ENCODE peak calls at places on chromosomes 7 and 10, in ten cellular contexts. E is neural progenitor cell; K is stimulated activated CD8-positive, alpha-beta memory T cell treated with anti-CD3 and anti-CD28 coated beads, Interleukin-15, amount 100 ng/mL, for 1 hour; Y is tibial artery; J is NCI-H446 treated with DMSO at 0.1 percent for 48 hours; S is stimulated activated naive B cell treated with anti-CD40 and anti-IgM and Interleukin-4, amounts not matched to agents 10 μg/mL and 1 μg/mL and 100 μg/mL, for 72 hours; Q is psoas muscle; V is NCI-H345; F is cardiac fibroblast; H is C1 segment of cervical spinal cord. M is an unnamed sample.

GRCh38 chr7:133695976-133696531 is 431.1 kb upstream of the LRGUK start:
- DNase-seq in H (no peak), Y (no peak), K (no peak), J (no peak), E (peak), Q (no peak), S (no peak), V (peak), F (no peak), M (no peak)

GRCh38 chr10:119525116-119525515 is 17.4 kb downstream of the RGS10 start:
- DNase-seq in Q (no peak), S (no peak), F (no peak), H (no peak), Y (no peak), V (no peak), J (no peak), E (no peak), K (no peak), M (no peak)

GRCh38 chr7:130441408-130441854 is 615 bp upstream of the CEP41 start:
- DNase-seq in E (peak), F (no peak), H (no peak), Y (no peak), Q (no peak), K (no peak), J (no peak), V (peak), S (no peak), M (no peak)

GRCh38 chr7:18978108-18978495 is 139.3 kb downstream of the TWIST1 start:
- DNase-seq in K (no peak), H (no peak), E (no peak), Q (no peak), F (peak), V (no peak), S (no peak), Y (no peak), J (peak), M (no peak)

GRCh38 chr10:124600051-124600880 is 138.6 kb downstream of the LHPP start:
- DNase-seq in V (no peak), J (no peak), E (no peak), H (no peak), K (no peak), Q (peak), Y (no peak), S (no peak), F (no peak), M (no peak)

GRCh38 chr10:28678687-28679457 is 1.6 kb downstream of the BAMBI start:
- DNase-seq in H (peak), Q (no peak), E (peak), J (no peak), S (no peak), F (no peak), K (no peak), Y (no peak), V (peak), M (no peak)

GRCh38 chr7:64098-64521 is 128.3 kb upstream of the FAM20C start:
- DNase-seq in Y (peak), V (peak), H (peak), E (peak), S (no peak), K (no peak), Q (peak), F (peak), J (no peak), M (peak)

GRCh38 chr7:98287486-98287959 is 6.0 kb downstream of the BRI3 start:
- DNase-seq in H (no peak), S (no peak), Q (no peak), E (no peak), J (no peak), F (no peak), K (no peak), V (peak), Y (no peak), M (no peak)

GRCh38 chr10:3421537-3422257 is 249.1 kb upstream of the PITRM1 start:
- DNase-seq in E (no peak), H (no peak), S (no peak), J (no peak), Q (no peak), V (no peak), F (no peak), Y (no peak), K (no peak), M (no peak)

GRCh38 chr7:66735154-66735553 is 5.4 kb upstream of the RABGEF1 start:
- DNase-seq in J (no peak), V (no peak), S (no peak), E (no peak), F (no peak), Y (no peak), Q (no peak), H (no peak), K (no peak), M (no peak)

GRCh38 chr10:110495731-110496552 is 1.8 kb upstream of the DUSP5 start:
- DNase-seq in K (no peak), J (no peak), V (no peak), F (peak), H (no peak), E (peak), Q (peak), S (no peak), Y (peak), M (peak)

GRCh38 chr7:100065452-100066186 is 15.9 kb downstream of the ZNF3 start:
- DNase-seq in Q (no peak), V (no peak), H (no peak), J (no peak), K (no peak), S (no peak), E (no peak), Y (no peak), F (peak), M (no peak)

GRCh38 chr10:22651276-22651980 is 63.0 kb downstream of the PIP4K2A start:
- DNase-seq in E (no peak), H (no peak), V (no peak), Y (no peak), F (no peak), S (peak), K (no peak), J (no peak), Q (no peak), M (no peak)

GRCh38 chr10:122386514-122386913 is 12.0 kb downstream of the PLEKHA1 start:
- DNase-seq in H (no peak), V (no peak), E (no peak), S (no peak), F (no peak), Y (no peak), J (no peak), K (no peak), Q (no peak), M (no peak)

GRCh38 chr10:98467506-98468318 is 21.0 kb upstream of the HPS1 start:
- DNase-seq in H (peak), E (peak), Q (peak), F (peak), J (peak), K (peak), S (peak), Y (peak), V (peak), M (peak)

GRCh38 chr10:120260446-120260845 is 196.6 kb upstream of the PLPP4 start:
- DNase-seq in K (no peak), Y (no peak), F (no peak), J (peak), Q (no peak), S (no peak), H (no peak), E (no peak), V (no peak), M (no peak)